ENCODE peak calls at places on chromosomes 16 and 17, in four cellular contexts. F is AG08396, J is T follicular helper cell, P is WERI-Rb-1. C is an unnamed sample.

GRCh38 chr16:25751230-25751629 is 59.5 kb downstream of the HS3ST4 start:
- DNase-seq in F (no peak), P (peak), J (no peak), C (no peak)

GRCh38 chr17:82127315-82127595 is 29.2 kb upstream of the FASN start:
- DNase-seq in P (no peak), J (peak), F (no peak), C (no peak)

GRCh38 chr17:1491406-1492248 is 859 bp downstream of the MYO1C start:
- DNase-seq in J (no peak), F (peak), P (peak), C (no peak)

GRCh38 chr17:75839942-75840778 is 4.0 kb downstream of the UNC13D start:
- DNase-seq in J (no peak), F (no peak), P (no peak), C (no peak)

GRCh38 chr17:17036520-17036998 is 5.7 kb upstream of the MPRIP start:
- DNase-seq in P (no peak), F (no peak), J (no peak), C (no peak)

GRCh38 chr17:7107795-7108559 is 6.6 kb downstream of the ASGR2 start:
- DNase-seq in P (no peak), F (no peak), J (no peak), C (no peak)

GRCh38 chr17:66302761-66303626 is 581 bp downstream of the PRKCA start:
- DNase-seq in P (peak), J (peak), F (peak), C (no peak)

GRCh38 chr17:6558932-6559752 is 2.8 kb upstream of the PITPNM3 start:
- DNase-seq in F (no peak), J (no peak), P (no peak), C (no peak)

GRCh38 chr17:65696739-65697394 is 135.4 kb upstream of the AXIN2 start:
- DNase-seq in P (no peak), J (no peak), F (peak), C (peak)

GRCh38 chr16:16063685-16064084 is 114.3 kb downstream of the ABCC1 start:
- DNase-seq in J (no peak), F (no peak), P (no peak), C (no peak)

GRCh38 chr17:82830249-82830661 is 9.6 kb downstream of the ZNF750 start:
- DNase-seq in F (peak), J (no peak), P (no peak), C (no peak)

GRCh38 chr17:39926588-39927100 is 757 bp downstream of the ORMDL3 start:
- DNase-seq in F (peak), P (peak), J (peak), C (no peak)

GRCh38 chr16:69017036-69017783 is 88.2 kb upstream of the HAS3 start:
- DNase-seq in J (no peak), F (peak), P (no peak), C (peak)

GRCh38 chr17:77365584-77366186 is 224.9 kb downstream of the SEC14L1 start:
- DNase-seq in P (no peak), F (peak), J (no peak), C (peak)

GRCh38 chr17:74367206-74367605 is at the start of gene GPR142:
- DNase-seq in F (no peak), P (no peak), J (no peak), C (no peak)

GRCh38 chr17:82200743-82201497 is 11.7 kb downstream of the CCDC57 start:
- DNase-seq in P (no peak), F (no peak), J (peak), C (no peak)

GRCh38 chr17:42181851-42182207 is 887 bp upstream of the KCNH4 start:
- DNase-seq in J (no peak), P (no peak), F (no peak), C (no peak)

GRCh38 chr16:28974007-28974436 is 556 bp upstream of the SPNS1 start:
- DNase-seq in F (peak), P (peak), J (no peak), C (peak)

GRCh38 chr17:74117999-74118421 is 85.5 kb upstream of the RPL38 start:
- DNase-seq in P (peak), J (no peak), F (no peak), C (no peak)

GRCh38 chr16:58658796-58659211 is 25.8 kb downstream of the SLC38A7 start:
- DNase-seq in J (no peak), F (no peak), P (no peak), C (no peak)

GRCh38 chr16:26569793-26570192 is 496.9 kb upstream of the C16orf82 start:
- DNase-seq in F (no peak), J (no peak), P (peak), C (no peak)

GRCh38 chr16:47481698-47482374 is 20.7 kb downstream of the PHKB start:
- DNase-seq in P (no peak), F (no peak), J (no peak), C (no peak)

GRCh38 chr16:61791465-61791864 is 244.8 kb downstream of the CDH8 start:
- DNase-seq in P (no peak), F (no peak), J (no peak), C (peak)

GRCh38 chr17:75344664-75345063 is 55.4 kb upstream of the SLC25A19 start:
- DNase-seq in J (peak), F (no peak), P (peak), C (no peak)

GRCh38 chr16:59886021-59886420 is 1151.9 kb upstream of the GOT2 start:
- DNase-seq in F (peak), J (no peak), P (no peak), C (peak)

GRCh38 chr17:80599546-80600305 is 55.1 kb downstream of the RPTOR start:
- DNase-seq in P (peak), J (no peak), F (no peak), C (no peak)

GRCh38 chr16:46972971-46973456 is 460 bp downstream of the DNAJA2 start:
- DNase-seq in P (peak), J (peak), F (peak), C (no peak)

GRCh38 chr16:84827131-84827574 is 7.4 kb downstream of the CRISPLD2 start:
- DNase-seq in F (no peak), P (no peak), J (no peak), C (no peak)

GRCh38 chr16:2846511-2847310 is 11.3 kb downstream of the PRSS22 start:
- DNase-seq in F (peak), J (no peak), P (no peak), C (peak)

GRCh38 chr17:82365586-82366295 is 5.8 kb upstream of the UTS2R start:
- DNase-seq in J (no peak), P (peak), F (no peak), C (no peak)

GRCh38 chr17:63140255-63140654 is 174.2 kb downstream of the TANC2 start:
- DNase-seq in P (no peak), F (no peak), J (no peak), C (peak)

GRCh38 chr17:8016632-8017424 is 14.4 kb downstream of the GUCY2D start:
- DNase-seq in F (no peak), J (peak), P (peak), C (no peak)